ENCODE peak calls at places on chromosomes 12 and 14, in five cellular contexts. M, Z, C, Q and X are unnamed samples.

GRCh38 chr12:50017047-50017446 is 8.2 kb downstream of the RACGAP1 start:
- DNase-seq in Z (no peak), M (peak; percentile 70), Q (no peak), C (peak; percentile 73), X (no peak)

GRCh38 chr12:66020481-66020880 is 110.1 kb downstream of the LLPH start:
- DNase-seq in Z (peak; percentile 2), M (no peak), Q (no peak), C (no peak), X (no peak)

GRCh38 chr12:67681145-67681778 is 32.7 kb downstream of the DYRK2 start:
- DNase-seq in Q (no peak), M (peak; percentile 22), Z (no peak), C (no peak), X (no peak)

GRCh38 chr14:23104070-23104590 is 659 bp downstream of the CIROP start:
- DNase-seq in Q (peak; percentile 5), C (no peak), Z (no peak), M (no peak), X (no peak)

GRCh38 chr12:44795970-44796369 is 80.1 kb downstream of the NELL2 start:
- DNase-seq in Q (no peak), Z (no peak), C (no peak), M (no peak), X (no peak)

GRCh38 chr14:33081259-33081658 is 142.6 kb downstream of the NPAS3 start:
- DNase-seq in Q (no peak), Z (no peak), C (no peak), M (no peak), X (no peak)

GRCh38 chr12:68291396-68292036 is 38.1 kb upstream of the IL22 start:
- DNase-seq in Z (no peak), C (no peak), M (no peak), Q (no peak), X (no peak)

GRCh38 chr14:104341532-104342434 is 203.4 kb downstream of the KIF26A start:
- DNase-seq in M (no peak), C (peak; percentile 73), Z (peak; percentile 93), Q (no peak), X (no peak)

GRCh38 chr12:123058471-123058870 is 78.0 kb downstream of the ARL6IP4 start:
- DNase-seq in C (no peak), Q (no peak), M (no peak), Z (no peak), X (no peak)

GRCh38 chr14:98077176-98077575 is 1194.8 kb downstream of the BCL11B start:
- DNase-seq in M (no peak), C (no peak), Q (no peak), Z (no peak), X (no peak)

GRCh38 chr12:14366211-14366762 is 805 bp downstream of the ATF7IP start:
- DNase-seq in C (no peak), Q (no peak), Z (peak; percentile 40), M (no peak), X (peak; percentile 17)

GRCh38 chr14:104927901-104928300 is 3.2 kb downstream of the PLD4 start:
- DNase-seq in Z (no peak), Q (peak; percentile 67), C (no peak), M (no peak), X (no peak)

GRCh38 chr12:75814856-75815754 is 216.5 kb downstream of the PHLDA1 start:
- DNase-seq in M (peak; percentile 30), Q (no peak), C (no peak), Z (no peak), X (peak; percentile 62)

GRCh38 chr14:51652168-51653095 is 722 bp downstream of the FRMD6 start:
- DNase-seq in C (peak; percentile 57), M (peak; percentile 56), Q (peak; percentile 90), Z (peak; percentile 50), X (no peak)

GRCh38 chr14:45664668-45665356 is 411.8 kb upstream of the MIS18BP1 start:
- DNase-seq in Q (no peak), C (no peak), M (no peak), Z (peak; percentile 73), X (no peak)

GRCh38 chr14:23033801-23034497 is 751 bp downstream of the PSMB5 start:
- DNase-seq in M (no peak), C (no peak), Q (peak; percentile 21), Z (no peak), X (peak; percentile 24)

GRCh38 chr14:37147310-37147875 is 25.0 kb downstream of the SLC25A21 start:
- DNase-seq in Q (no peak), C (no peak), Z (peak; percentile 97), M (no peak), X (no peak)

GRCh38 chr12:121279507-121279915 is 17.0 kb downstream of the CAMKK2 start:
- DNase-seq in M (peak; percentile 65), Q (no peak), Z (no peak), C (no peak), X (no peak)

GRCh38 chr12:121325922-121326396 is 26.3 kb downstream of the ANAPC5 start:
- DNase-seq in M (no peak), Z (peak; percentile 6), Q (no peak), C (no peak), X (no peak)

GRCh38 chr12:131589966-131590365 is 120.9 kb upstream of the SFSWAP start:
- DNase-seq in Z (no peak), M (no peak), Q (no peak), C (no peak), X (no peak)

GRCh38 chr12:5567021-5567744 is 135.3 kb downstream of the NTF3 start:
- DNase-seq in Z (no peak), C (no peak), M (no peak), Q (no peak), X (no peak)

GRCh38 chr12:1297639-1298038 is 296.7 kb downstream of the FBXL14 start:
- DNase-seq in Q (no peak), Z (no peak), C (no peak), M (no peak), X (no peak)

GRCh38 chr12:31387011-31387410 is 61.1 kb upstream of the SINHCAF start:
- DNase-seq in M (no peak), Q (no peak), C (no peak), Z (peak; percentile 46), X (no peak)

GRCh38 chr12:55132816-55133215 is 6.6 kb downstream of the OR9K2 start:
- DNase-seq in Q (no peak), C (no peak), M (no peak), Z (peak; percentile 1), X (no peak)

DNA sequence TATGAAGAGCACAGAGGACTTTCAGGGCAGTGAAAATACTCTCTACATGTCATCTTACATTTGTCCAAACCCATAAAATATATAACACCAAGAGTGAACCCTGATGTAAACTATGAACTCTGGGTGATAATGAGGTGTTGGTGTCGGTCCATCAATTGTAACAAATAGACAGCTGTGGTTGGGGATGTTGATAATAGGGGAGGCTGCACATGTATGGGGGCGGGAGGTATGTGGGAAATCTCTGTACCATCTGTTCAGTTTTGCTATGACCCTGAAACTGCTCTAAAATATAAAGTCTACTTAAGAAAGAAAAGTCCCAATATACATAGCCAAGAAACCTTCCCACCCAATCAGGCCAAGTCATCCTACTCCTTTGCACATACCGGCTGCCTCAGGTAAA is 88.5 kb downstream of the GPR135 start:
- DNase-seq in Q (no peak), M (no peak), C (no peak), Z (no peak), X (no peak)
- H3K27ac ChIP-seq in Q (no peak overlapping the region), M (peak overlapping the region; percentile 68), C (peak overlapping the region; percentile 55), Z (no peak overlapping the region), X (no peak overlapping the region)

DNA sequence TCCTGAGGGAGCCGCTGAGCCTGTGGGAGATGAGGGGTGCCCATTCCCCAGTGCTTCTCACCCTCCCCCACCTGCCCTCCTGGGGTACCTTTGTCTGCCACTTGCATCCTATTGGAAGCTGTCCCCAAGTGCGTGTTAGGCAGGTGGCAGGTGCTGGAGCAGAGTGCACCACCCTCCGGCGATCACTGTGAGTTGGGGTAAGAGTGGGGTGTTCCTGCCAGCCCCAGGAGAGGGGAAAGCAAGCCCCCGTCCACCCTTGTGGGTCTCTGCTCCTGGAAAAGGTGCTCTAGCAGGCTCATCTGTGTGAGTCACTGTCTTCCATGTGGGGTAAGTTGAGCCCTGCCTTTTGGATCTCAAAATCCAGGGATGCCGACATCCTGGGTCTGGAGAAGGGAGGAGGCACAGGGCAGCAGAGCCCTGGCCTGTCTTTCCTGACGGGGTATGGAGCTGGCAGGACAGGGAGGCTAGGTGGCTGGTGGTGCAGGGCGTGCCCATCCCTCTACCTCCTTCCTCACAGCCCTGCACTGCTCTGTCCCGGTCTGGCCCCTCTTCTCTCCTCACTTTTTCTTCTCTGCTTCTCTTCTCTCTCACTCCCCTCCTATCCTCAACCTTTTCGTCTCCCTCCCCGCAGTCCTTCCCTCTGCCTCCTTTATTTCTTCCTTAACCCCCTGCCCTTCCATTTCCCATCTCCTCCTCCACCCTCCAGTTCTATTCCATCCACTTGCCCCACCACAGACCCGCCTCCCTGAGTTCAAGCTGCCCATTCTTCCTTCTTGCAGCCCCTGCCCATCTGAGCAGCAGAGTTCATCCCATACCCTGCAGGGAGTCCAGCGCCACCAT is 20.1 kb upstream of the KRT7 start:
- DNase-seq in M (no peak), Z (no peak), Q (peak; percentile 33), C (no peak), X (no peak)
- H3K4me1 ChIP-seq in M (no peaks in the 10 kb centered on the region), Z (no peaks in the 10 kb centered on the region), Q (no peaks in the 10 kb centered on the region), C (no peaks in the 10 kb centered on the region), X (no peaks in the 10 kb centered on the region)

GRCh38 chr12:54026640-54027441 is 1.4 kb upstream of the HOXC6 start:
- DNase-seq in Q (no peak), C (no peak), M (no peak), Z (no peak), X (no peak)
- H3K27me3 ChIP-seq in Q (no peaks in the 10 kb centered on the region), C (no peaks in the 10 kb centered on the region), M (peaks cover 25% of the 10 kb centered on the region), Z (peaks cover 92% of the 10 kb centered on the region), X (peaks cover 69% of the 10 kb centered on the region)

GRCh38 chr12:64102339-64102738 is 119.8 kb downstream of the KICS2 start:
- DNase-seq in C (no peak), Q (no peak), Z (no peak), M (no peak), X (no peak)

GRCh38 chr12:64107776-64108175 is 114.3 kb downstream of the KICS2 start:
- DNase-seq in Z (no peak), M (no peak), C (no peak), Q (no peak), X (no peak)

GRCh38 chr12:64103821-64104220 is 118.3 kb downstream of the KICS2 start:
- DNase-seq in M (no peak), C (no peak), Z (no peak), Q (no peak), X (no peak)

GRCh38 chr12:64105026-64105425 is 117.1 kb downstream of the KICS2 start:
- DNase-seq in C (no peak), Z (no peak), Q (no peak), M (no peak), X (no peak)

DNA sequence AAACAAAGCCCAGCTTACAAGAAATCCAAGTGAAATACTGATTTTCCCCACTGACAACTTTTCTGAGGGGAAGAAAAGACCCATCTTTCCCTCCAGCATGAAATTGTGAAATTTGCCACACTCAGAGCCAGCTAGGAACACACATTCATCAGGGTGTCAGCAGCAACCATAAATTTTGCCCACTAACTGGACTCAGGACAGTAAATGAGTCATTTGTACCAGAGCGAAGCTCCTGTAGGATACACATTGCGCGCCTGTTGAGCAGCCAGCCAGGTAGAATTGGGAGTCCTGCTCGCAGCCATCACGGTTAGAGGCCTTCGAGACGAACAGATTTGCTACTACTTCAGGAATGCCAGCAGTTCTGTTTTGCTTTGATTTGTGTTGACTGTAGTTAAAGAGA is 117.7 kb downstream of the KICS2 start:
- DNase-seq in C (no peak), Z (no peak), Q (no peak), M (peak; percentile 68), X (no peak)
- H3K27ac ChIP-seq in C (peak overlapping the region; percentile 49), Z (no peak overlapping the region), Q (no peak overlapping the region), M (peak overlapping the region; percentile 42), X (no peak overlapping the region)